ENCODE peak calls at places on chromosomes 2 and 18, in five cellular contexts. One of them, this sample, is unnamed.

GRCh38 chr18:74040459-74041332 is 106.9 kb downstream of the FBXO15 start:
- DNase-seq in body of pancreas: peak; percentile 60
- DNase-seq in A549: peak; percentile 46
- DNase-seq in tibial nerve: no peak
- DNase-seq in stomach: peak; percentile 57
- DNase-seq in this sample: no peak

GRCh38 chr18:46657115-46657955 is at the start of gene LOXHD1:
- DNase-seq in body of pancreas: no peak
- DNase-seq in A549: no peak
- DNase-seq in tibial nerve: no peak
- DNase-seq in stomach: no peak
- DNase-seq in this sample: no peak

GRCh38 chr2:38601463-38602135 is 1.1 kb downstream of the HNRNPLL start:
- DNase-seq in body of pancreas: no peak
- DNase-seq in A549: no peak
- DNase-seq in tibial nerve: no peak
- DNase-seq in stomach: no peak
- DNase-seq in this sample: no peak

GRCh38 chr2:168254158-168254935 is 7.0 kb upstream of the STK39 start:
- DNase-seq in body of pancreas: no peak
- DNase-seq in A549: no peak
- DNase-seq in tibial nerve: no peak
- DNase-seq in stomach: no peak
- DNase-seq in this sample: no peak

GRCh38 chr2:226274143-226274542 is 525.5 kb downstream of the IRS1 start:
- DNase-seq in body of pancreas: no peak
- DNase-seq in A549: no peak
- DNase-seq in tibial nerve: no peak
- DNase-seq in stomach: no peak
- DNase-seq in this sample: no peak

GRCh38 chr2:50635824-50636223 is 396.1 kb downstream of the NRXN1 start:
- DNase-seq in body of pancreas: no peak
- DNase-seq in A549: no peak
- DNase-seq in tibial nerve: no peak
- DNase-seq in stomach: no peak
- DNase-seq in this sample: no peak

GRCh38 chr2:174681983-174682577 is 82.2 kb downstream of the CHRNA1 start:
- DNase-seq in body of pancreas: peak; percentile 31
- DNase-seq in A549: peak; percentile 35
- DNase-seq in tibial nerve: no peak
- DNase-seq in stomach: peak; percentile 35
- DNase-seq in this sample: peak; percentile 42

GRCh38 chr2:203340791-203341487 is 12.7 kb downstream of the ABI2 start:
- DNase-seq in body of pancreas: no peak
- DNase-seq in A549: peak; percentile 43
- DNase-seq in tibial nerve: no peak
- DNase-seq in stomach: no peak
- DNase-seq in this sample: no peak

GRCh38 chr2:96665083-96665569 is 22.6 kb downstream of the FER1L5 start:
- DNase-seq in body of pancreas: peak; percentile 65
- DNase-seq in A549: peak; percentile 69
- DNase-seq in tibial nerve: no peak
- DNase-seq in stomach: no peak
- DNase-seq in this sample: peak; percentile 76

GRCh38 chr2:20433946-20434553 is 12.8 kb upstream of the RHOB start:
- DNase-seq in body of pancreas: peak; percentile 8
- DNase-seq in A549: no peak
- DNase-seq in tibial nerve: peak; percentile 8
- DNase-seq in stomach: peak; percentile 9
- DNase-seq in this sample: peak; percentile 2

GRCh38 chr2:206086683-206087350 is 843 bp upstream of the INO80D start:
- DNase-seq in body of pancreas: no peak
- DNase-seq in A549: no peak
- DNase-seq in tibial nerve: no peak
- DNase-seq in stomach: no peak
- DNase-seq in this sample: no peak

GRCh38 chr18:13289501-13290205 is 71.1 kb downstream of the LDLRAD4 start:
- DNase-seq in body of pancreas: no peak
- DNase-seq in A549: no peak
- DNase-seq in tibial nerve: no peak
- DNase-seq in stomach: no peak
- DNase-seq in this sample: peak; percentile 50

GRCh38 chr2:204608261-204608660 is 63.0 kb downstream of the PARD3B start:
- DNase-seq in body of pancreas: no peak
- DNase-seq in A549: no peak
- DNase-seq in tibial nerve: no peak
- DNase-seq in stomach: no peak
- DNase-seq in this sample: peak; percentile 25

GRCh38 chr2:72994991-72995380 is 76.5 kb downstream of the SFXN5 start:
- DNase-seq in body of pancreas: no peak
- DNase-seq in A549: no peak
- DNase-seq in tibial nerve: no peak
- DNase-seq in stomach: no peak
- DNase-seq in this sample: no peak

GRCh38 chr2:138115664-138116063 is 151.4 kb downstream of the HNMT start:
- DNase-seq in body of pancreas: no peak
- DNase-seq in A549: no peak
- DNase-seq in tibial nerve: no peak
- DNase-seq in stomach: no peak
- DNase-seq in this sample: no peak

GRCh38 chr2:96146151-96146880 is 1.1 kb upstream of the DUSP2 start:
- DNase-seq in body of pancreas: no peak
- DNase-seq in A549: no peak
- DNase-seq in tibial nerve: no peak
- DNase-seq in stomach: peak; percentile 47
- DNase-seq in this sample: no peak

GRCh38 chr18:29491907-29492306 is 1315.0 kb upstream of the CDH2 start:
- DNase-seq in body of pancreas: no peak
- DNase-seq in A549: no peak
- DNase-seq in tibial nerve: no peak
- DNase-seq in stomach: no peak
- DNase-seq in this sample: no peak

GRCh38 chr2:43206602-43207001 is 19.8 kb downstream of the ZFP36L2 start:
- DNase-seq in body of pancreas: no peak
- DNase-seq in A549: no peak
- DNase-seq in tibial nerve: no peak
- DNase-seq in stomach: no peak
- DNase-seq in this sample: no peak

GRCh38 chr18:6397931-6398566 is 16.7 kb downstream of the L3MBTL4 start:
- DNase-seq in body of pancreas: no peak
- DNase-seq in A549: no peak
- DNase-seq in tibial nerve: no peak
- DNase-seq in stomach: no peak
- DNase-seq in this sample: no peak

GRCh38 chr2:145027073-145027459 is 507.1 kb upstream of the ZEB2 start:
- DNase-seq in body of pancreas: no peak
- DNase-seq in A549: no peak
- DNase-seq in tibial nerve: no peak
- DNase-seq in stomach: no peak
- DNase-seq in this sample: no peak

GRCh38 chr2:85785027-85785822 is 31.4 kb downstream of the ATOH8 start:
- DNase-seq in body of pancreas: no peak
- DNase-seq in A549: no peak
- DNase-seq in tibial nerve: no peak
- DNase-seq in stomach: no peak
- DNase-seq in this sample: no peak

GRCh38 chr2:10071176-10071575 is 9.0 kb downstream of the CYS1 start:
- DNase-seq in body of pancreas: no peak
- DNase-seq in A549: no peak
- DNase-seq in tibial nerve: no peak
- DNase-seq in stomach: no peak
- DNase-seq in this sample: no peak

GRCh38 chr2:206971805-206972204 is 32.5 kb downstream of the CPO start:
- DNase-seq in body of pancreas: no peak
- DNase-seq in A549: no peak
- DNase-seq in tibial nerve: peak; percentile 44
- DNase-seq in stomach: no peak
- DNase-seq in this sample: peak; percentile 27

GRCh38 chr2:232892221-232892620 is 22.2 kb downstream of the SNORC start:
- DNase-seq in body of pancreas: no peak
- DNase-seq in A549: no peak
- DNase-seq in tibial nerve: no peak
- DNase-seq in stomach: no peak
- DNase-seq in this sample: no peak

GRCh38 chr2:174785481-174785880 is 21.2 kb upstream of the CHRNA1 start:
- DNase-seq in body of pancreas: no peak
- DNase-seq in A549: no peak
- DNase-seq in tibial nerve: no peak
- DNase-seq in stomach: no peak
- DNase-seq in this sample: no peak

GRCh38 chr2:177243476-177243875 is 21.1 kb downstream of the NFE2L2 start:
- DNase-seq in body of pancreas: no peak
- DNase-seq in A549: no peak
- DNase-seq in tibial nerve: no peak
- DNase-seq in stomach: no peak
- DNase-seq in this sample: no peak

GRCh38 chr2:143835481-143835880 is 684.4 kb downstream of the ZEB2 start:
- DNase-seq in body of pancreas: no peak
- DNase-seq in A549: no peak
- DNase-seq in tibial nerve: no peak
- DNase-seq in stomach: no peak
- DNase-seq in this sample: no peak

GRCh38 chr2:25362049-25362563 is 20.4 kb upstream of the DNMT3A start:
- DNase-seq in body of pancreas: peak; percentile 94
- DNase-seq in A549: peak; percentile 98
- DNase-seq in tibial nerve: peak; percentile 84
- DNase-seq in stomach: peak; percentile 94
- DNase-seq in this sample: peak; percentile 93

GRCh38 chr2:105570757-105571156 is 171.9 kb upstream of the FHL2 start:
- DNase-seq in body of pancreas: no peak
- DNase-seq in A549: no peak
- DNase-seq in tibial nerve: no peak
- DNase-seq in stomach: no peak
- DNase-seq in this sample: no peak

GRCh38 chr2:4358855-4359254 is 655.5 kb downstream of the DCDC2C start:
- DNase-seq in body of pancreas: no peak
- DNase-seq in A549: no peak
- DNase-seq in tibial nerve: no peak
- DNase-seq in stomach: no peak
- DNase-seq in this sample: no peak

GRCh38 chr2:15673919-15674636 is 82.4 kb downstream of the DDX1 start:
- DNase-seq in body of pancreas: no peak
- DNase-seq in A549: no peak
- DNase-seq in tibial nerve: no peak
- DNase-seq in stomach: no peak
- DNase-seq in this sample: no peak

GRCh38 chr2:8511868-8512612 is 169.8 kb upstream of the ID2 start:
- DNase-seq in body of pancreas: no peak
- DNase-seq in A549: no peak
- DNase-seq in tibial nerve: no peak
- DNase-seq in stomach: no peak
- DNase-seq in this sample: no peak

GRCh38 chr2:9768388-9768787 is 74.9 kb upstream of the TAF1B start:
- DNase-seq in body of pancreas: peak; percentile 83
- DNase-seq in A549: no peak
- DNase-seq in tibial nerve: peak; percentile 5
- DNase-seq in stomach: no peak
- DNase-seq in this sample: no peak

DNA sequence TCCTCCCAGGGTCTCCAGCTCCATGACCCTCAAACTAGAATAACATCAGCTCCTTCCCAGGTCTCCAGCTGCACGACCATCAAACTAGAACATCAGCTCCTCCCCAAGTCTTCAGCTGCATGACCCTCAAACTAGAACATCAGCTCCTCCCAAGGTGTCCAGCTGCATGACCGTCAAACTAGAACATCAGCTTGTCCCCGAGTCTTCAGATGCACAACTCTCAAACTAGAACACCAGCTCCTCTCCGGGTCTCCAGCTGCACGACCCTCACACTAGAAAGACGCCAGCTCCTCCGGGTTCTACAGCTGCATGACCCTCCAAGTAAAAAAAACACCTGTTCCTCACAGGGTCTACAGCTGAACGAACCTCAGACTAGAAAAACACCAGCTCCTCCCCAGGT is 312.9 kb upstream of the TFPI start:
- DNase-seq in body of pancreas: no peak
- DNase-seq in A549: no peak
- DNase-seq in tibial nerve: no peak
- DNase-seq in stomach: no peak
- DNase-seq in this sample: no peak
- H3K4me3 ChIP-seq in body of pancreas: no peak overlapping the region
- H3K4me3 ChIP-seq in A549: no peak overlapping the region
- H3K4me3 ChIP-seq in tibial nerve: no peak overlapping the region
- H3K4me3 ChIP-seq in stomach: no peak overlapping the region
- H3K4me3 ChIP-seq in this sample: no peak overlapping the region

GRCh38 chr2:164937864-164938401 is 17.4 kb downstream of the SLC38A11 start:
- DNase-seq in body of pancreas: peak; percentile 16
- DNase-seq in A549: no peak
- DNase-seq in tibial nerve: no peak
- DNase-seq in stomach: peak; percentile 35
- DNase-seq in this sample: no peak
- TF ChIP-seq POLR2A in body of pancreas: no peak
- TF ChIP-seq POLR2A in A549: no peak
- TF ChIP-seq POLR2A in tibial nerve: no peak
- TF ChIP-seq POLR2A in stomach: no peak
- TF ChIP-seq POLR2A in this sample: no peak

DNA sequence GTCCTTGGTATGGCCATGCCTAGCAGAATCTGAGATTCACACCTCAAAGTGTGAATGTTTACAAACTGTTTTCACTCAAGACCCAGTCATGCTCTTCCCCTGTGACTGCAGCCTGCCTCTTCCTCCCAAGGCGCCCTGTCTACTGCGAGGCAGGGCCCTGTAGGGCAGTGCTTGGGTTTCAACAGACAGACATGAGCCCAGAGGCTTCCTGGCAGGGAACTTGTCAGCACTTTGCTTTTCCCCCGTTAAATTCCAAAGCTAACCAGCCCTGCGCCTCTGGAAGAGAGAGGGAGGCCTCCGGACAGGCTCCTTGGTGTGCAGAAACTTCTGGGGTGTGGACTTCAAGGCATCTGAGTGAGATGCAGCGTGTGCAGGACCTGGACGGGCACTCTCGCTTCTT is 8.6 kb upstream of the ZNF516 start:
- DNase-seq in body of pancreas: no peak
- DNase-seq in A549: no peak
- DNase-seq in tibial nerve: no peak
- DNase-seq in stomach: no peak
- DNase-seq in this sample: no peak
- H3K4me3 ChIP-seq in body of pancreas: no peak overlapping the region
- H3K4me3 ChIP-seq in A549: no peak overlapping the region
- H3K4me3 ChIP-seq in tibial nerve: no peak overlapping the region
- H3K4me3 ChIP-seq in stomach: no peak overlapping the region
- H3K4me3 ChIP-seq in this sample: no peak overlapping the region

GRCh38 chr2:171523339-171523931 is 1.2 kb downstream of the CYBRD1 start:
- DNase-seq in body of pancreas: peak; percentile 49
- DNase-seq in A549: peak; percentile 46
- DNase-seq in tibial nerve: peak; percentile 64
- DNase-seq in stomach: peak; percentile 63
- DNase-seq in this sample: peak; percentile 79
- TF ChIP-seq POLR2A in body of pancreas: no peak
- TF ChIP-seq POLR2A in A549: no peak
- TF ChIP-seq POLR2A in tibial nerve: peak; percentile 58
- TF ChIP-seq POLR2A in stomach: no peak
- TF ChIP-seq POLR2A in this sample: peak; percentile 17

GRCh38 chr2:219179601-219180465 is 1.8 kb downstream of the RETREG2 start:
- DNase-seq in body of pancreas: peak; percentile 8
- DNase-seq in A549: no peak
- DNase-seq in tibial nerve: no peak
- DNase-seq in stomach: no peak
- DNase-seq in this sample: no peak
- H3K4me3 ChIP-seq in body of pancreas: no peak overlapping the region
- H3K4me3 ChIP-seq in A549: no peak overlapping the region
- H3K4me3 ChIP-seq in tibial nerve: no peak overlapping the region
- H3K4me3 ChIP-seq in stomach: no peak overlapping the region
- H3K4me3 ChIP-seq in this sample: no peak overlapping the region